ENCODE peak calls at places on chromosomes 4 and X, in eight cellular contexts. Z is breast epithelium, U is GM23338, Q is transverse colon, N is suprapubic skin, D is spleen, B is prostate gland, V is GM12878. J is an unnamed sample.

GRCh38 chr4:149765630-149766029 is 50.0 kb downstream of the IQCM start:
- DNase-seq in Z (no peak), U (no peak), Q (no peak), N (no peak), D (no peak), B (no peak), V (no peak), J (no peak)

GRCh38 chr4:48025005-48025404 is 8.4 kb downstream of the NIPAL1 start:
- DNase-seq in Z (no peak), U (no peak), Q (no peak), N (no peak), D (no peak), B (no peak), V (no peak), J (no peak)

GRCh38 chrX:149286940-149287349 is 218.2 kb downstream of the IDS start:
- DNase-seq in Z (no peak), U (peak; percentile 52), Q (peak; percentile 19), N (no peak), D (no peak), B (peak; percentile 10), V (peak; percentile 40), J (no peak)

GRCh38 chr4:155491336-155492131 is 114.8 kb upstream of the MAP9 start:
- DNase-seq in Z (no peak), U (no peak), Q (no peak), N (no peak), D (no peak), B (no peak), V (peak; percentile 27), J (no peak)

GRCh38 chr4:56276547-56276946 is 110.7 kb downstream of the AASDH start:
- DNase-seq in Z (no peak), U (no peak), Q (no peak), N (no peak), D (no peak), B (no peak), V (no peak), J (no peak)

GRCh38 chrX:63686878-63687714 is 97.9 kb downstream of the ARHGEF9 start:
- DNase-seq in Z (no peak), U (peak; percentile 73), Q (no peak), N (no peak), D (no peak), B (no peak), V (peak; percentile 20), J (no peak)

GRCh38 chr4:13238936-13239335 is 245.2 kb downstream of the RAB28 start:
- DNase-seq in Z (no peak), U (no peak), Q (no peak), N (no peak), D (no peak), B (no peak), V (no peak), J (no peak)

GRCh38 chr4:7365472-7366179 is 69.1 kb downstream of the PSAPL1 start:
- DNase-seq in Z (no peak), U (no peak), Q (no peak), N (no peak), D (peak; percentile 57), B (peak; percentile 88), V (no peak), J (no peak)

GRCh38 chr4:120826853-120827252 is 95.7 kb downstream of the PRDM5 start:
- DNase-seq in Z (no peak), U (no peak), Q (no peak), N (no peak), D (no peak), B (no peak), V (no peak), J (no peak)

GRCh38 chr4:157115613-157116340 is 39.8 kb downstream of the GLRB start:
- DNase-seq in Z (no peak), U (no peak), Q (no peak), N (no peak), D (no peak), B (no peak), V (no peak), J (no peak)

GRCh38 chr4:71857713-71858451 is 74.0 kb upstream of the GC start:
- DNase-seq in Z (no peak), U (peak; percentile 91), Q (no peak), N (no peak), D (no peak), B (no peak), V (no peak), J (no peak)

GRCh38 chr4:116180056-116180690 is 905.2 kb downstream of the TRAM1L1 start:
- DNase-seq in Z (no peak), U (peak; percentile 29), Q (no peak), N (no peak), D (no peak), B (no peak), V (no peak), J (no peak)

GRCh38 chrX:48468693-48469691 is 1.1 kb downstream of the SLC38A5 start:
- DNase-seq in Z (no peak), U (peak; percentile 65), Q (peak; percentile 31), N (no peak), D (peak; percentile 69), B (no peak), V (no peak), J (peak; percentile 80)

GRCh38 chr4:146124023-146124680 is 51.4 kb upstream of the LSM6 start:
- DNase-seq in Z (no peak), U (peak; percentile 71), Q (no peak), N (no peak), D (no peak), B (no peak), V (no peak), J (no peak)

GRCh38 chrX:156008915-156009314 is 11.4 kb downstream of the IL9R start:
- DNase-seq in Z (no peak), U (no peak), Q (no peak), N (no peak), D (no peak), B (no peak), V (no peak), J (peak; percentile 49)

GRCh38 chr4:109432676-109433075 is 939 bp upstream of the SEC24B start:
- DNase-seq in Z (no peak), U (no peak), Q (no peak), N (no peak), D (no peak), B (peak; percentile 44), V (no peak), J (no peak)

GRCh38 chrX:118347131-118347530 is 1.2 kb downstream of the WDR44 start:
- DNase-seq in Z (no peak), U (no peak), Q (no peak), N (no peak), D (no peak), B (no peak), V (no peak), J (no peak)

GRCh38 chrX:96566856-96567255 is 117.8 kb upstream of the DIAPH2 start:
- DNase-seq in Z (no peak), U (no peak), Q (no peak), N (no peak), D (no peak), B (no peak), V (no peak), J (no peak)

GRCh38 chrX:1392376-1393130 is 640 bp upstream of the SLC25A6 start:
- DNase-seq in Z (peak; percentile 73), U (peak; percentile 78), Q (peak; percentile 78), N (no peak), D (no peak), B (peak; percentile 65), V (no peak), J (no peak)
- TF ChIP-seq POLR2AphosphoS5 in Z (peak; percentile 77), U (peak; percentile 44), Q (peak; percentile 1), N (peak; percentile 82), D (no peak), B (no peak), V (peak; percentile 84), J (no peak)

DNA sequence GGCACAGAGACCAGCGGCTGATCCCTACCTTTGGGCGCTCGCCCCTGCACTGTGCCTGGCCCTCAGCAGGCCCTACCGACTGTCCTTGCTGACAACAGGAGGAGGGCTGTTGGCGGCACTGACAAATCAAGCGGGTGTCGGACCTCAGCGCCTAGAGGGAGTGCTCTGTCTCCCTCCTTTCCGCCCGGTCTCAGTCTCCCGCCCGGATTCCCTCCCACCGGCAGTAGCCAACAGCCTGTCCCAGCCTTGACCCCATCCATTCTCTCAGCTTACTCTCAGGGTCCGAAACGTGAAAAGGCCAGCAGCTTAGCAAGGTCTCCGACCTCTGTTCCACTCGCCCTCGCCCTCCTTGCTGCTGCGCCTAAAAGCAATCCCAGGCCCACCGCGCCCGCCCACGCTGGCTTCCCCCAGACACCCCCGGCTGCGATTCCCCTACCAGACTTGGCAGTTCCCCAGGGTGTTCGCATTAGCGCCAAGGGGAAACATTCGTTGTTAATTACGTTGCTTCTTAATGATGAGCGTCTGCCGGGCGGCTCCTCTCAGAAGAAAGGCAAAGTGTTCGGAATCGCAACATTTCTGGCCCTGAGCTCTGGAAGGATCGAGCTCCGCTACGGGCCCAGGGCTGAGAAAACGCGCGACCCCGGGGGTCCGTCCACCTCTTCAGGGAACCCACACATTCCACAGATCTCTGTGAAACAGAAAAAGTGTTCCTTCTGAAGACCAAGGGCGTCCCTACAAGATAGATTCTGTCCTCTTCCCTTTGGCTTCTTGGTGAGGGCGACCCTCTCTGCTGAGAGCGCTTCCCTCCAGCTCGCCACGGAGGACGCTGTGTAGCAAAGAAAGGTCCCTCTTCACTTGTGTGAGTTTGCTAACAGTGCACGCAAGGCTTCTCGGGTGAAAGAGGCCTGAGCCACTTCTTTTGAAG is 96.1 kb downstream of the SOWAHB start:
- DNase-seq in Z (no peak), U (peak; percentile 64), Q (no peak), N (no peak), D (peak; percentile 76), B (no peak), V (no peak), J (no peak)
- H3K4me3 ChIP-seq in Z (no peak overlapping the region), U (peak overlapping the region; percentile 66), Q (no peak overlapping the region), N (peak overlapping the region; percentile 27), D (no peak overlapping the region), B (no peak overlapping the region), V (no peak overlapping the region), J (peak overlapping the region; percentile 29)

GRCh38 chrX:9091253-9091652 is 57.3 kb upstream of the FAM9B start:
- DNase-seq in Z (no peak), U (no peak), Q (no peak), N (no peak), D (no peak), B (no peak), V (no peak), J (no peak)

DNA sequence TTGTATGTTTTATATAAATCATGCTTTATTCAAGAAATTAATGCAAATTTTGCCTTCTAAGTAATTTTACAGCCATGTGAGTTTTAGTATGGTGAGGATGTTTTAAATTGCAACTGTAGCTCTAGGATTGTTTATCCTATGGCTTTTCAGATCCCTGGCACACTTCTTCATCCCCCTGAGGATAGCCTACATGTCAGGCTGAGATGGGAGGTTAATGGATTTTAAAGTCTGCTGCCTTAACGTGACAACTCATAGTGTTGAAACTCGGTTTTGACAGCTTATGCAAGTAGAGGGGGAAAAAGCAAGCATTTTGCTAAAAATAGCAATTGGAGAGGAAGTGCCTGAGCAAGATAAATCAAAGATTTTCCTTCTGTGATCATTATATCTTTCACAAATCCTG is 55.7 kb upstream of the FAM9B start:
- DNase-seq in Z (no peak), U (no peak), Q (no peak), N (no peak), D (no peak), B (no peak), V (no peak), J (no peak)
- TF ChIP-seq POLR2AphosphoS5 in Z (no peak), U (no peak), Q (no peak), N (no peak), D (no peak), B (no peak), V (no peak), J (no peak)

DNA sequence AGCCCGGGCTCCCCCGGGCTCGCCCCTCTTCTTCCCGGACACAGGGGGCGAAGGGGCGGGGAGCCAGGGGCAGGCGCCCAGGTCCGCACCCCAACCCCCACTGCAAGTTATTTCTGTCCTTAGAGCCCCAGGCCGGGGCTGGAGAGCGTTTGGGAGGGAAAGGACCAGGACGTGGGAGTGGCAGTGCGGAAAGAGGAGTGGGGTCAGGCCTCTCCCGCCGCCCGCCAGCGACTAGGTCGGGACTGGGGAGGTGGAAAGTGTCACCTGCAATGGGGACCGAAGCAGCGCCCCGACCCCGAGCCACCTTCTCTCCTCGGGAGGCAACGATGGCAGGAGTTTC is 351 bp downstream of the CCDC160 start:
- DNase-seq in Z (no peak), U (peak; percentile 28), Q (no peak), N (no peak), D (no peak), B (no peak), V (no peak), J (no peak)
- H3K4me3 ChIP-seq in Z (peak overlapping the region; percentile 56), U (peak overlapping the region; percentile 64), Q (peak overlapping the region; percentile 35), N (peak overlapping the region; percentile 52), D (peak overlapping the region; percentile 25), B (peak overlapping the region; percentile 46), V (no peak overlapping the region), J (peak overlapping the region; percentile 50)